ENCODE peak calls at places on chromosomes 13 and 19, in six cellular contexts. P, Y, R, Q, F and Z are unnamed samples.
A peak's percentile ranks its signal among the peaks of the same experiment; 100 is the strongest.

GRCh38 chr19:29831041-29831548 is 19.3 kb downstream of the CCNE1 start:
- DNase-seq in F (peak; percentile 71), P (no peak), R (no peak), Y (peak; percentile 49), Q (peak; percentile 88), Z (no peak)

GRCh38 chr13:61247149-61247936 is 168.3 kb downstream of the PCDH20 start:
- DNase-seq in P (no peak), Q (no peak), R (no peak), F (peak; percentile 86), Y (no peak), Z (no peak)

GRCh38 chr13:98050041-98050466 is 92.8 kb upstream of the FARP1 start:
- DNase-seq in F (no peak), Y (no peak), P (no peak), R (peak; percentile 10), Q (peak; percentile 53), Z (peak; percentile 41)

GRCh38 chr19:13053761-13054604 is 48.7 kb downstream of the LYL1 start:
- DNase-seq in Y (peak; percentile 90), F (no peak), Q (peak; percentile 33), R (peak; percentile 84), P (peak; percentile 86), Z (no peak)

GRCh38 chr19:33778089-33778791 is 18.4 kb upstream of the KCTD15 start:
- DNase-seq in P (peak; percentile 81), R (peak; percentile 66), F (peak; percentile 83), Q (peak; percentile 67), Y (peak; percentile 93), Z (peak; percentile 21)

GRCh38 chr13:37136187-37136586 is 30.7 kb upstream of the CSNK1A1L start:
- DNase-seq in R (peak; percentile 75), Q (no peak), F (no peak), P (no peak), Y (no peak), Z (no peak)

GRCh38 chr13:40109324-40109958 is 454.0 kb downstream of the COG6 start:
- DNase-seq in Y (no peak), R (peak; percentile 98), P (no peak), F (no peak), Q (peak; percentile 98), Z (no peak)

GRCh38 chr13:18996221-18996620 is 185.4 kb downstream of the TUBA3C start:
- DNase-seq in Q (no peak), P (no peak), R (no peak), F (no peak), Y (no peak), Z (no peak)

GRCh38 chr13:99258946-99259345 is 767 bp upstream of the GPR18 start:
- DNase-seq in F (peak; percentile 70), P (no peak), Y (no peak), Q (no peak), R (no peak), Z (no peak)

GRCh38 chr19:11987405-11988231 is 22.8 kb downstream of the ZNF763 start:
- DNase-seq in P (peak; percentile 95), Q (peak; percentile 95), F (peak; percentile 96), Y (peak; percentile 98), R (peak; percentile 88), Z (peak; percentile 83)

GRCh38 chr19:11989112-11989456 is 24.2 kb downstream of the ZNF763 start:
- DNase-seq in R (no peak), F (no peak), Y (no peak), Q (no peak), P (no peak), Z (no peak)

GRCh38 chr19:11982526-11982925 is 17.7 kb downstream of the ZNF763 start:
- DNase-seq in Q (peak; percentile 73), P (no peak), F (no peak), R (peak; percentile 19), Y (no peak), Z (no peak)

GRCh38 chr19:11986754-11987153 is 21.9 kb downstream of the ZNF763 start:
- DNase-seq in F (no peak), Y (no peak), Q (no peak), R (no peak), P (no peak), Z (no peak)

DNA sequence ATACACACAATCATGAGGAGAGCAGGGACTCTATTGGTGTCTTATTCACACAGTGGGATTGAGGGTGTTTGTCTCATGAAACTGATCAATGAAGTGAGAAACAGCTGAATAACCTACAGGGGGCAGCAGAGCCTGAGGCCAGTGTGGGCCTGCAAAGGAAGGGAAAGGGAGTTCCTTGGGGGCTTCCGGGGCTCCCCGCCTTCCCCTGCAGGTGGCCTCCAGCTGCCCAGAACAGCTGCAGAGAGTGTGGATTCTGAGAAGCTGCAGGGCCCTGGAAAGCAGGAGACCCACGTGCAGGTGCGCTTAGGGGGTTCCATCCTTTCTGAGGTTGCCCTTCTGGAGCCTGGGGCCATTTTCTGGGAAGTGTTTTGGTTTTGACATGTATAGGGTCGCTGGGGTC is 20.1 kb downstream of the ZNF763 start:
- DNase-seq in P (no peak), Q (no peak), Y (no peak), R (no peak), F (peak; percentile 26), Z (no peak)
- TF ChIP-seq CTCF in P (no peak), Q (no peak), Y (no peak), R (no peak), F (peak; percentile 13), Z (no peak)

DNA sequence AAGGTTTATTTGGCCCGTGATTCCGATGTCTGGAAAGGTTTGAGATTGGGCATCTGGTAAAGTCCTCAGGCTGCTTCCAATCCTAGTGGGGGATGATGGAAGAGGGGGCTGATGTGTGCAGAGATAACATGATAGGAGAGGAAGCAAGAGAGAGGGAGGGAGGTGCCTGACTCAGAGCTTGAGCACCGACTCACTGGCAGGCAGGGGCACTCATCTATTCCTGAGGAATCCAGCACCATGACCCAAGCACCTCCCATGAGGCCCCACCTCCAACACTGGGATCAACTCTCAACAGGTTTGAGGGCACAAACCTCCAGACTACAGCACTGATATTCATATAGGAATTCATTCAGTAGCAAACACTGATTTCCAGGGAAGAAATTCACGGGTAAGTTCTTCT is 5.6 kb upstream of the SIGLEC9 start:
- DNase-seq in R (no peak), F (no peak), Y (no peak), P (no peak), Q (peak; percentile 7), Z (no peak)
- H3K4me3 ChIP-seq in R (no peak overlapping the region), F (no peak overlapping the region), Y (no peak overlapping the region), P (no peak overlapping the region), Q (no peak overlapping the region), Z (no peak overlapping the region)

DNA sequence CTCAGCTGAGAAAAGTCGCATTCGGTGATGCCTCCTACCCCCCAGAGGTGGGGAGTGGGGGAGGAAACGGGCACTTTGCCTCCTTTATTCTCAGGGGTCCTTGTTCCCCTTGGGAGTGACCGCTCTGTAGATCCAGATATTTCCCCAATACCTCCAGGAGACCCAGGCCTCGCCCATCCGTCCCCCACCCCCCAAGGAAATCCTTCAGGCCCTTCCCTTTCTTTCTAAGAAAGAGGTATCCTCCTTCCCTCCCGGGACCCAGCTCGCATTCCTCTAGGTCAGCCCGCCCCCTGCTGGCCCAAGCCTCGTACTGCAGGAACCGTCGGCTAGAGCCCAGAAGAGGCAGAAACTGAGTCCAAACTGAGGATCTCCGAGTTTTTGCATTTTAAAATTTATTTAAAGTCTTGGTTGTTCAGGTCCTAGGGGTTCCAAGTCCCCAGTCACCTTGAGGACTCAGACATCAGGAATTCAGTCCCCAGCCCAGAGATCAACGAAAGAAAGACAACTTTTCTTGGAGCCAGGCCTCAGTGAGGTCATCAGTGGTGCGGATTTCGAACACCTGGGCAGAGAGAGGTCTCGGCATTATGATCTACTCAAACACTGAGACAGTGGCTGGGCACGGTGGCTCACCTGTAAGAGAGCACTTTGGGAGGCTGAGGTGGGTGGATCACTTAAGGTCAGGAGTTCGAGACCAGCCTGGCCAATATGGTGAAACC is 7.5 kb upstream of the LRFN1 start:
- DNase-seq in P (peak; percentile 90), R (peak; percentile 58), F (peak; percentile 68), Q (peak; percentile 69), Y (peak; percentile 91), Z (no peak)
- TF ChIP-seq CTCF in P (peak; percentile 83), R (peak; percentile 94), F (peak; percentile 94), Q (peak; percentile 95), Y (peak; percentile 94), Z (peak; percentile 97)

GRCh38 chr19:52451241-52451640 is 2.1 kb upstream of the ZNF578 start:
- DNase-seq in P (no peak), Y (no peak), F (no peak), R (no peak), Q (no peak), Z (no peak)

DNA sequence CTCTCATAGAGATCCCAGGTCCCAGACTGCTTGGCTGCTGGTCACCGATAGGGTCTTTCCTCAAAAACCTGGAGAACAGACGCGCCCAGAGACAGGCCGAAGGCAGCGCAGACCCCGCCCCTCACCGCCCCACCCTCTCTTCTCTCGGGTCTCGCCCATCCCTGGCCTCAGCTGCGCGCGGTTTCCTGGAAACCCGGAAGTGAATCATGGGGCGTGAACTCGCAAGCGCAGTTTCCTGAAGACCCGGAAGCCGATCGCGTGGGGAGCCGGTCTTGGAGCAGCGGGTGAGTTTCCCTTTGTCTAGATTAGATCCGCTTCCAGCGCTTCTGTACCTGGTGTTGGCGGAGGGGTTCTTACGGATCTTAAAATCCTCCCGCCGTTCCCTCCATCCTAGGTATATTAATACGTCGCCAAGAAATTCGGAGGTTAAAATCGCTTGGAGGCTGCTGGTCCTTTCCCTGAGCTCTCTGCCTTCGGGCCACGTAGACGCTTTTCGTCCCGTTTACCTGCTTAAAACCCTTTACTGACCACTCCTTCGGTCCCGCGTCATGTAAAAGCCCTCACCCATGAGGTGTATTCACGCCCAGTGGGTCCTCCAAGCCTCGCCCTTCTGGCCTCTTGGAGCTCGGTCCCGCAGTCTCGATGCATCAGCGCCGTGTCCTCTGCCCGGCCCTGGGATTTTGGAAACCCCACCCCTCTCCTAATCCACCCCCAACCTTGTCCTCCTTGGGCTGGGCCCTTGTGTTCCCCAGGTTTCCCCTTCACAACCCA is at the start of gene ZNF578:
- DNase-seq in Y (peak; percentile 78), Q (peak; percentile 85), P (peak; percentile 79), R (peak; percentile 86), F (no peak), Z (peak; percentile 50)
- H3K4me3 ChIP-seq in Y (peak within 1 kb of the TSS; percentile 63), Q (peak within 1 kb of the TSS; percentile 66), P (peak within 1 kb of the TSS; percentile 60), R (peak within 1 kb of the TSS; percentile 74), F (no peak within 1 kb of the TSS), Z (peak within 1 kb of the TSS; percentile 64)

GRCh38 chr13:54305377-54305776 is 1276.8 kb downstream of the OLFM4 start:
- DNase-seq in R (no peak), P (no peak), Q (no peak), F (no peak), Y (no peak), Z (no peak)
- TF ChIP-seq CTCF in R (no peak), P (no peak), Q (no peak), F (no peak), Y (no peak), Z (no peak)

GRCh38 chr19:16588089-16588823 is 16.0 kb upstream of the SLC35E1 start:
- DNase-seq in R (peak; percentile 59), Y (no peak), P (peak; percentile 37), Q (peak; percentile 44), F (peak; percentile 95), Z (no peak)
- H3K4me3 ChIP-seq in R (no peak overlapping the region), Y (peak overlapping the region; percentile 25), P (peak overlapping the region; percentile 14), Q (no peak overlapping the region), F (peak overlapping the region; percentile 93), Z (no peak overlapping the region)

DNA sequence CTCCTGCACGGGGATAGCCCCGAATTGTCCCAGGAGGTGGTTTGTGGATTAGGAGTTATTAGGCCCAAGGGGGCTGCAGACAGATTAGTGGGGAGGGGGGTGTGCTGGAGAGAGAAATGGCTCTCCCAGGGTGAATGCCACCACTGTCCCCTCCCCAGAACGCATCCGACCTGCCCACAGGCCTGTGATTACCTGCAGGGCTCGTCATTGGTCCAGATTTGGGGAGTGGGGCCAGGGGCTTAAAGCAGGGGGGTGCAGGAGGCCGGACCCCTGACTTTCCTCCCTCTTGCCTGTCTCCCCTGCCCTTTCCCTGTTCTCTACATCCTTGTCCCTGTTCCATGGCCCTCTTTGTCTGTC is 1.2 kb downstream of the NRTN start:
- DNase-seq in P (no peak), R (no peak), F (no peak), Y (no peak), Q (no peak), Z (no peak)
- TF ChIP-seq CTCF in P (no peak), R (no peak), F (no peak), Y (no peak), Q (no peak), Z (no peak)